ENCODE peak calls at places on chromosomes 3 and 15, in five cellular contexts. G is Karpas-422, L is GM23338, E is HCT116, A is MM.1S. K is an unnamed sample.

GRCh38 chr15:53586815-53587214 is 172.6 kb downstream of the WDR72 start:
- DNase-seq in G (peak; percentile 82), L (peak; percentile 75), E (peak; percentile 28), A (peak; percentile 48), K (peak; percentile 60)

GRCh38 chr3:13608969-13609725 is 60.2 kb downstream of the FBLN2 start:
- DNase-seq in G (no peak), L (no peak), E (no peak), A (no peak), K (no peak)

GRCh38 chr15:88993662-88994061 is 80.5 kb upstream of the MFGE8 start:
- DNase-seq in G (no peak), L (no peak), E (no peak), A (no peak), K (no peak)

GRCh38 chr3:9311265-9311664 is 51.6 kb upstream of the THUMPD3 start:
- DNase-seq in G (no peak), L (no peak), E (no peak), A (no peak), K (peak; percentile 31)

GRCh38 chr3:10867384-10867783 is 51.4 kb downstream of the SLC6A11 start:
- DNase-seq in G (peak; percentile 61), L (peak; percentile 75), E (no peak), A (peak; percentile 20), K (no peak)

GRCh38 chr3:183638092-183638644 is 2.7 kb downstream of the KLHL24 start:
- DNase-seq in G (no peak), L (no peak), E (no peak), A (no peak), K (peak; percentile 17)

GRCh38 chr3:160577551-160578195 is 12.3 kb upstream of the KPNA4 start:
- DNase-seq in G (no peak), L (peak; percentile 37), E (peak; percentile 23), A (no peak), K (peak; percentile 85)

GRCh38 chr15:99932676-99933402 is 199.6 kb upstream of the LYSMD4 start:
- DNase-seq in G (no peak), L (no peak), E (no peak), A (no peak), K (no peak)

GRCh38 chr3:101319531-101319930 is 844 bp downstream of the IMPG2 start:
- DNase-seq in G (no peak), L (no peak), E (no peak), A (peak; percentile 74), K (no peak)

GRCh38 chr3:138307896-138308295 is 21.8 kb downstream of the NME9 start:
- DNase-seq in G (no peak), L (no peak), E (no peak), A (no peak), K (no peak)

GRCh38 chr15:85692873-85693272 is 101.9 kb downstream of the KLHL25 start:
- DNase-seq in G (no peak), L (no peak), E (no peak), A (peak; percentile 72), K (no peak)

GRCh38 chr3:185846041-185846440 is 21.2 kb upstream of the IGF2BP2 start:
- DNase-seq in G (no peak), L (peak; percentile 52), E (peak; percentile 42), A (no peak), K (no peak)

GRCh38 chr15:63729115-63729884 is 104.4 kb downstream of the HERC1 start:
- DNase-seq in G (no peak), L (no peak), E (no peak), A (no peak), K (peak; percentile 25)

GRCh38 chr15:64247906-64248541 is 85.2 kb upstream of the PPIB start:
- DNase-seq in G (no peak), L (peak; percentile 79), E (peak; percentile 87), A (no peak), K (peak; percentile 87)

GRCh38 chr15:90082140-90082713 is 20.0 kb downstream of the IDH2 start:
- DNase-seq in G (no peak), L (peak; percentile 62), E (no peak), A (no peak), K (no peak)

GRCh38 chr15:90064931-90065681 is 37.2 kb downstream of the IDH2 start:
- DNase-seq in G (no peak), L (peak; percentile 68), E (no peak), A (no peak), K (no peak)

GRCh38 chr3:98779936-98780335 is 16.8 kb downstream of the ST3GAL6 start:
- DNase-seq in G (no peak), L (no peak), E (no peak), A (no peak), K (no peak)

GRCh38 chr3:117145677-117146076 is 436.1 kb downstream of the TUSC7 start:
- DNase-seq in G (no peak), L (no peak), E (no peak), A (no peak), K (no peak)
- H3K9me2 ChIP-seq in G (no peaks in the 10 kb centered on the region), L (no peaks in the 10 kb centered on the region), E (no peaks in the 10 kb centered on the region), A (no peaks in the 10 kb centered on the region), K (no peaks in the 10 kb centered on the region)

GRCh38 chr3:153247331-153248311 is 85.6 kb downstream of the RAP2B start:
- DNase-seq in G (no peak), L (no peak), E (no peak), A (no peak), K (no peak)
- H3K9me2 ChIP-seq in G (no peaks in the 10 kb centered on the region), L (no peaks in the 10 kb centered on the region), E (no peaks in the 10 kb centered on the region), A (no peaks in the 10 kb centered on the region), K (no peaks in the 10 kb centered on the region)

DNA sequence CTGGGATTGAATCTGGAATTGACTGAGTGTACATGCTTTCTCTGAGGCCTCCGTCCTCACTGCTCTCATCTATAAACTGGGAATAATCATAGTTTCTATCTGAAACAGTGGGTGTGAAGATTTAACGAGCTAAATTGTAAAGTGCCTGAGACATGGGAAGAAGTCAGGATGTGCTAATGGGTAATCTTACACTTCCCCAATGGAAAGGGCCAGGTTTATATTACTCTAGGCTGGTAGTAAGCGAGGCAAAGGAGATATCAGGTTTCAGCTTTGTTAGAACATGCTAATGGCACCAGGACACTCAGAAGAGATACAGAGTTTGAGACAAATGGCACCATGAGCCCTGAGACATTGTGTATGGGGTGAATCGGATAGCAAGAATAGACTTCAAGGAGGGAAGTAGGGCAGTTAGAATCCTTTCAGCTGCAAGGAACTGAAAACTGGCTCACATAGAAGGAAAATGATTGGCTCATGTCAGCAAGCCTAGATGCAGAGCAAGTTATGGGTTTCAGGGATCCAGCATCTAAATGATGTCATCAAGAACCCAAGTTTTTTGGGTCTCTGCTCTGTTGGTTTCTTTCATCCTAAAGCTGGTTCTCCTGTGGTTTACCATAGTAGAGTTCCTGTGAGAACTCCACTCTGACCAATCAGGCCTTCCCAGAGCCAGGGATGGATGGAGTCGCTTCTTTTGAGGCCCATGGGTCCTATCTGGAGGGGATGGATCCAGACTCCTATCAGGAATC is 21.8 kb downstream of the FLNB start:
- DNase-seq in G (no peak), L (no peak), E (no peak), A (no peak), K (no peak)
- H3K9me2 ChIP-seq in G (no peaks in the 10 kb centered on the region), L (no peaks in the 10 kb centered on the region), E (no peaks in the 10 kb centered on the region), A (no peaks in the 10 kb centered on the region), K (no peaks in the 10 kb centered on the region)

DNA sequence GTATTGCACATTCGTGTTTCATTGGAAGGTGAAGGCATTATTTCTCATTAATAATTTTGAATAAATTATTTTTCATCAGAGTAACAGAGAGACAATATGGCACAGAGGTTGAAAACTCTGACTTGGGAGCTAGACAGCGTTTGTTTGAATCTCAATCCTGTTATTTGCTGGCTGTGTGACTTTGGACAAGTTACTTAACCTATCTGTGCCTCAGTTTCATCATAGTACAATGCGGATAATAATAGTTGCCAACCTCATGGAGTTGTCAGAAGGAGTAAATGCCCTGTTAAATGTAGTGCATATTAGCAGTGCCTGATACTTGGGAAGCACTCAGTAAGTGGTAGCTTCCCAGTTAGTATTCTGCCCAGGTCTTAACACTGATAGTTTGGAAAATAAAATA is 151.7 kb downstream of the SPATA16 start:
- DNase-seq in G (no peak), L (no peak), E (no peak), A (no peak), K (no peak)
- H3K9me2 ChIP-seq in G (no peaks in the 10 kb centered on the region), L (no peaks in the 10 kb centered on the region), E (no peaks in the 10 kb centered on the region), A (no peaks in the 10 kb centered on the region), K (no peaks in the 10 kb centered on the region)

GRCh38 chr3:174776636-174777035 is 82.5 kb upstream of the NAALADL2 start:
- DNase-seq in G (no peak), L (no peak), E (no peak), A (no peak), K (peak; percentile 36)
- H3K9me2 ChIP-seq in G (no peaks in the 10 kb centered on the region), L (peaks cover 5% of the 10 kb centered on the region), E (no peaks in the 10 kb centered on the region), A (no peaks in the 10 kb centered on the region), K (no peaks in the 10 kb centered on the region)

GRCh38 chr15:78976691-78977090 is 31.8 kb upstream of the CTSH start:
- DNase-seq in G (peak; percentile 47), L (no peak), E (no peak), A (no peak), K (no peak)
- H3K9me2 ChIP-seq in G (no peaks in the 10 kb centered on the region), L (no peaks in the 10 kb centered on the region), E (no peaks in the 10 kb centered on the region), A (no peaks in the 10 kb centered on the region), K (no peaks in the 10 kb centered on the region)

DNA sequence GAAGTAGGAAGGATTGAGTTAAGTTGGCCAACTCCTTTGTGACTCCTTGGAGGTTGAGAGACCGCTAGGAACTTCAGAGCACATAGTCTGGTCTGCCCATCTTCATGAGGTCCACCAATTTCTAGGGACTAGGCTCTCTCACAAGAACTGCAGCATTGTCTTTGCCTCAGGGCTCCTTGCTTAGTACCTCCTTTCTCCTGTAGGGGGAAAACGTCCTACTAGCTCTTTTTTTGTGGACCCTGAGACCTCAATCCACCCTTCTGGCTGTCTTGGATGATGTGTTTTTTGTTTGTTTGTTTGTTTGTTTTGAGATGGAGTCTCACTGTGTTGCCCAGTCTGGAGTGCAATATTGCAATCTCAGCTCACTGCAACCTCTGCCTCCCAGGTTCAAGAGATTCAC is 21.6 kb downstream of the REC114 start:
- DNase-seq in G (peak; percentile 53), L (peak; percentile 71), E (no peak), A (no peak), K (peak; percentile 17)
- H3K9me2 ChIP-seq in G (no peaks in the 10 kb centered on the region), L (no peaks in the 10 kb centered on the region), E (no peaks in the 10 kb centered on the region), A (no peaks in the 10 kb centered on the region), K (no peaks in the 10 kb centered on the region)

K was measured in PC-3.